ENCODE peak calls at places on chromosomes 3 and 15, in seven cellular contexts. S, X, Q, D, C, G and I are unnamed samples.

GRCh38 chr3:177420643-177421042 is 223.4 kb upstream of the TBL1XR1 start:
- DNase-seq in S (no peak), X (no peak), Q (peak; percentile 54), D (no peak), C (peak; percentile 89), G (no peak), I (no peak)

GRCh38 chr3:135310317-135310716 is 515.3 kb downstream of the EPHB1 start:
- DNase-seq in S (peak; percentile 77), X (no peak), Q (no peak), D (no peak), C (no peak), G (no peak), I (no peak)

GRCh38 chr3:108985844-108986243 is 32.2 kb upstream of the GUCA1C start:
- DNase-seq in S (no peak), X (no peak), Q (no peak), D (no peak), C (no peak), G (no peak), I (no peak)

GRCh38 chr15:75589071-75589470 is 10.0 kb upstream of the PTPN9 start:
- DNase-seq in S (no peak), X (no peak), Q (no peak), D (no peak), C (no peak), G (no peak), I (no peak)

GRCh38 chr15:37098468-37099320 is 1.7 kb downstream of the MEIS2 start:
- DNase-seq in S (peak; percentile 75), X (peak; percentile 55), Q (no peak), D (no peak), C (no peak), G (no peak), I (no peak)

GRCh38 chr15:88301311-88301710 is 44.8 kb upstream of the NTRK3 start:
- DNase-seq in S (no peak), X (no peak), Q (no peak), D (no peak), C (no peak), G (no peak), I (no peak)

GRCh38 chr15:71489570-71489969 is 320.8 kb upstream of the NR2E3 start:
- DNase-seq in S (no peak), X (no peak), Q (no peak), D (no peak), C (no peak), G (no peak), I (no peak)

GRCh38 chr3:183455064-183455463 is 26.6 kb upstream of the MCF2L2 start:
- DNase-seq in S (no peak), X (no peak), Q (no peak), D (no peak), C (peak; percentile 72), G (no peak), I (no peak)

GRCh38 chr15:77497942-77498361 is 77.3 kb downstream of the HMG20A start:
- DNase-seq in S (no peak), X (peak; percentile 62), Q (no peak), D (no peak), C (peak; percentile 41), G (no peak), I (no peak)

GRCh38 chr3:65953881-65954733 is 84.6 kb downstream of the MAGI1 start:
- DNase-seq in S (peak; percentile 54), X (peak; percentile 39), Q (no peak), D (no peak), C (peak; percentile 38), G (no peak), I (no peak)

GRCh38 chr3:120263792-120264191 is 21.2 kb downstream of the GPR156 start:
- DNase-seq in S (peak; percentile 53), X (no peak), Q (no peak), D (no peak), C (no peak), G (no peak), I (no peak)

GRCh38 chr3:149790265-149790664 is 2.1 kb downstream of the ANKUB1 start:
- DNase-seq in S (no peak), X (no peak), Q (no peak), D (no peak), C (peak; percentile 44), G (no peak), I (no peak)

GRCh38 chr3:39177708-39178332 is 14.6 kb downstream of the XIRP1 start:
- DNase-seq in S (peak; percentile 92), X (peak; percentile 92), Q (peak; percentile 71), D (peak; percentile 99), C (peak; percentile 93), G (peak; percentile 40), I (peak; percentile 85)

GRCh38 chr15:63944681-63944955 is 101.7 kb downstream of the DAPK2 start:
- DNase-seq in S (no peak), X (no peak), Q (no peak), D (peak; percentile 67), C (no peak), G (no peak), I (no peak)

GRCh38 chr3:46862689-46863020 is 589 bp downstream of the MYL3 start:
- DNase-seq in S (peak; percentile 22), X (no peak), Q (no peak), D (no peak), C (no peak), G (no peak), I (no peak)

GRCh38 chr3:142897807-142898206 is 8.9 kb upstream of the PCOLCE2 start:
- DNase-seq in S (no peak), X (no peak), Q (no peak), D (no peak), C (no peak), G (no peak), I (no peak)

GRCh38 chr3:160473978-160474377 is 24.4 kb upstream of the TRIM59 start:
- DNase-seq in S (no peak), X (no peak), Q (peak; percentile 84), D (no peak), C (peak; percentile 94), G (no peak), I (peak; percentile 97)

GRCh38 chr3:177463863-177464262 is 266.6 kb upstream of the TBL1XR1 start:
- DNase-seq in S (no peak), X (no peak), Q (no peak), D (no peak), C (peak; percentile 91), G (no peak), I (no peak)

GRCh38 chr3:79032686-79033318 is 735.0 kb downstream of the ROBO1 start:
- DNase-seq in S (no peak), X (no peak), Q (no peak), D (no peak), C (peak; percentile 35), G (no peak), I (peak; percentile 45)

GRCh38 chr3:50630916-50631315 is 14.0 kb downstream of the MAPKAPK3 start:
- DNase-seq in S (no peak), X (no peak), Q (no peak), D (no peak), C (peak; percentile 59), G (no peak), I (no peak)

GRCh38 chr15:91049378-91050127 is 27.2 kb upstream of the VPS33B start:
- DNase-seq in S (peak; percentile 89), X (peak; percentile 51), Q (no peak), D (no peak), C (peak; percentile 45), G (no peak), I (peak; percentile 46)

DNA sequence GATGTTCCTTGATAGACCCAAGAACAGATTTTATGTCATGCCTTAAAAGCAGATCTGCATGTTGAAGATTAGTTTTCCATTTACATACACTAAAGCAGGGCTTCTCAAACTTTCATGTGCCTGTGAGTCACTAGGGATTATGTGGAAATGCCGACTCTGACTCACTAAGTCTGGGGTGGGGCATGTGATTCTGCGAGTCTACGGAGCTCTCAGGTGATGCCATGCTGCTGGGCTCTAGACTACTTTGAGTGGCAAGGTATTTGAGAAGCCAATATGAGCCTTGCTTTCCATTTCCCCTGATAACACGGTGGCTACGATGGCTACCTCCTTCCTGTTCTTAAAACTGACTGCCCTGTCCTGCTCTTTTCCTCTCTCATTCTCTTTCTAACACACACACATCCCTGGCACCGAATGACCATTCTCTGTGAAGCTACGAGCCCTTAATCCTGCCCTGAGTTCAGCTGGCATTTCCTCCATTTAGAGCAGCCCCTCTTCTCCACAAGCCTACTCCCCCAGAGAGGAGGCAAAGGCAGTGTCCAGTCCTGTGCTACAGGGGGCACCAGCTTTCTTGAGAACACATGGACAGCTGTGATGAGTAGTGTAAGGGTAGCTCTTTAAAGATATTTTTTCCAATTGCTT is 39.7 kb upstream of the PYGO1 start:
- DNase-seq in S (peak; percentile 52), X (no peak), Q (peak; percentile 75), D (no peak), C (peak; percentile 92), G (no peak), I (peak; percentile 72)
- TF ChIP-seq CTCF in S (peak; percentile 55), X (no peak), Q (no peak), D (no peak), C (no peak), G (no peak), I (peak; percentile 30)

DNA sequence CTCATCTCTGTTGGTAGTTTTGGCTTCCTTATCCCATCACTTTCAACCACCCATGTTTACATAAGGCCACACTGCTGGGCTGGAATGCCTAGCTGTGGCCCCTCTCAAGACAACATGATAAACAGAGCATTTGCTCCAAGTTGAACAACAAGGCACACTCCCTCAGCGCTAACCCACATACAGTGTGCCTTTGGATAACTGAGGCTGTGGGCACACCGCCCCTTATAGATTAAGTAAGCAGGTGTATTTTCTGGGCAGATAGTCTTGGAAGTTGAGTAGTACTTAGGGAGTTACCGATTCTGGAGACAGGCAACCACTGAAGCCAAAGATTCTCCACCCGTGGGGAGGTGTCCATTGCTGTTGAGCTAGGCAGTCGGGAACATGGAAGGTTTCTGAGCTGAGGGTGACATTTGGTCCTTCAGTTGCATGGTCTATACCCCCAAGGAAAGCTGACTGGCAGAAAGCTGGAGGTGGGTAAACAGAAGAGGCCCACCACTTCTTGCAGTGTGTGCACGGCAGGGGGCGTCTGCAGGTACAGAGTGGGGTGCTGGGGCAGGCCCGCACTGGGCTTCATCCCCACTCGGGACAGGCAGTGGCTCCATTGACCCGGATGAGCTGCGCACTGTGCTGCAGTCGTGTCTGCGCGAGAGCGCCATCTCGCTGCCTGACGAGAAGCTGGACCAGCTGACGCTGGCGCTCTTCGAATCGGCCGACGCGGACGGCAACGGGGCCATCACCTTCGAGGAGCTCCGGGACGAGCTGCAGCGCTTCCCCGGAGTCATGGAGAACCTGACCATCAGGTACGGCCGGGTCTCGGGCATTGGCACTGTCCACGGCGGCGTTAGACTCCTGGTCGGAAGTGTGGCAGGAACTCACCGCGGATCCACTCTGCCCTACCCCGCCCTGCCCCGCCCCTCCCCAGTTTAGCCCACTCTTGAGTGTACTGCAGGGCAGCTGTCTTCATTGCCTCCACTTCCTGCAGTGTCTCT is 16.8 kb downstream of the NOX5 start:
- DNase-seq in S (peak; percentile 92), X (peak; percentile 50), Q (no peak), D (no peak), C (peak; percentile 27), G (no peak), I (no peak)
- H3K4me3 ChIP-seq in S (peak overlapping the region; percentile 7), X (peak overlapping the region; percentile 40), Q (peak overlapping the region; percentile 30), D (peak overlapping the region; percentile 9), C (peak overlapping the region; percentile 49), G (no peak overlapping the region), I (no peak overlapping the region)

GRCh38 chr3:188037116-188037718 is 116.7 kb upstream of the LPP start:
- DNase-seq in S (peak; percentile 76), X (peak; percentile 40), Q (no peak), D (no peak), C (peak; percentile 19), G (no peak), I (no peak)
- TF ChIP-seq CTCF in S (peak; percentile 81), X (peak; percentile 59), Q (peak; percentile 52), D (peak; percentile 29), C (peak; percentile 33), G (peak; percentile 10), I (peak; percentile 26)

DNA sequence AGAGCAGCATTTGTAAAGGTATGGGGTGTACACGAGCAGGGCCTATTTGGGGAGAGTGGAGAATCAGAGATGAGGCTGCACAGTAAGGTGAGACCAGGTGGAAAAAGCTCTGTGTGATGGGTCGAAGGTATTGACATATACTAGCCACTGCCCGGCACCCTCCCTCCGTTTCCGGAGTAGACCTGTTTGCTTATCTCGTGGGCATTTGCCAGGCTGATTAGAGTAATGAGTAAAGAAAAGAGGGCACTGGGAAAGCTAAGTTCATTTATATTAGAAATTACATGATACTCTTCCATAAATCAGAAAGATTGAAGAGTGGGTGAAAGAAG is 46.2 kb upstream of the ATG7 start:
- DNase-seq in S (no peak), X (no peak), Q (no peak), D (no peak), C (no peak), G (no peak), I (no peak)
- H3K4me3 ChIP-seq in S (no peak overlapping the region), X (peak overlapping the region; percentile 40), Q (no peak overlapping the region), D (no peak overlapping the region), C (peak overlapping the region; percentile 50), G (no peak overlapping the region), I (peak overlapping the region; percentile 23)